ENCODE peak calls at places on chromosome 14, in seven cellular contexts. One of them, this sample, is unnamed.
A peak's percentile ranks its signal among the peaks of the same experiment; 100 is the strongest.

GRCh38 chr14:92513966-92514843 is 624 bp downstream of the RIN3 start:
- DNase-seq in HepG2: peak; percentile 36
- DNase-seq in HCT116: no peak
- DNase-seq in SK-N-SH: no peak
- DNase-seq in H1: no peak
- DNase-seq in K562: no peak
- DNase-seq in GM12878: no peak
- DNase-seq in this sample: no peak

GRCh38 chr14:104359969-104360442 is 219.6 kb upstream of the C14orf180 start:
- DNase-seq in HepG2: no peak
- DNase-seq in HCT116: no peak
- DNase-seq in SK-N-SH: peak; percentile 24
- DNase-seq in H1: no peak
- DNase-seq in K562: no peak
- DNase-seq in GM12878: no peak
- DNase-seq in this sample: no peak

GRCh38 chr14:74979442-74980397 is 23.0 kb upstream of the EIF2B2 start:
- DNase-seq in HepG2: no peak
- DNase-seq in HCT116: no peak
- DNase-seq in SK-N-SH: peak; percentile 72
- DNase-seq in H1: no peak
- DNase-seq in K562: no peak
- DNase-seq in GM12878: no peak
- DNase-seq in this sample: peak; percentile 32

GRCh38 chr14:85534435-85534834 is 4.5 kb downstream of the FLRT2 start:
- DNase-seq in HepG2: no peak
- DNase-seq in HCT116: no peak
- DNase-seq in SK-N-SH: no peak
- DNase-seq in H1: no peak
- DNase-seq in K562: no peak
- DNase-seq in GM12878: no peak
- DNase-seq in this sample: no peak

GRCh38 chr14:54782803-54783659 is 119.6 kb downstream of the GCH1 start:
- DNase-seq in HepG2: peak; percentile 11
- DNase-seq in HCT116: no peak
- DNase-seq in SK-N-SH: no peak
- DNase-seq in H1: no peak
- DNase-seq in K562: no peak
- DNase-seq in GM12878: no peak
- DNase-seq in this sample: no peak

GRCh38 chr14:103483600-103483999 is 39.0 kb downstream of the CKB start:
- DNase-seq in HepG2: no peak
- DNase-seq in HCT116: no peak
- DNase-seq in SK-N-SH: no peak
- DNase-seq in H1: no peak
- DNase-seq in K562: no peak
- DNase-seq in GM12878: no peak
- DNase-seq in this sample: no peak

GRCh38 chr14:55249423-55249822 is 21.8 kb upstream of the FBXO34 start:
- DNase-seq in HepG2: no peak
- DNase-seq in HCT116: no peak
- DNase-seq in SK-N-SH: no peak
- DNase-seq in H1: no peak
- DNase-seq in K562: peak; percentile 28
- DNase-seq in GM12878: no peak
- DNase-seq in this sample: no peak

GRCh38 chr14:20632448-20632830 is 9.1 kb downstream of the OR6S1 start:
- DNase-seq in HepG2: no peak
- DNase-seq in HCT116: no peak
- DNase-seq in SK-N-SH: no peak
- DNase-seq in H1: no peak
- DNase-seq in K562: no peak
- DNase-seq in GM12878: no peak
- DNase-seq in this sample: no peak

GRCh38 chr14:81478446-81478845 is 55.2 kb downstream of the SEL1L start:
- DNase-seq in HepG2: no peak
- DNase-seq in HCT116: no peak
- DNase-seq in SK-N-SH: no peak
- DNase-seq in H1: no peak
- DNase-seq in K562: no peak
- DNase-seq in GM12878: no peak
- DNase-seq in this sample: no peak

GRCh38 chr14:22163051-22163450 is 426.0 kb downstream of the DAD1 start:
- DNase-seq in HepG2: peak; percentile 43
- DNase-seq in HCT116: no peak
- DNase-seq in SK-N-SH: no peak
- DNase-seq in H1: no peak
- DNase-seq in K562: no peak
- DNase-seq in GM12878: no peak
- DNase-seq in this sample: no peak

GRCh38 chr14:100103261-100104005 is 38.2 kb downstream of the EVL start:
- DNase-seq in HepG2: no peak
- DNase-seq in HCT116: no peak
- DNase-seq in SK-N-SH: no peak
- DNase-seq in H1: no peak
- DNase-seq in K562: no peak
- DNase-seq in GM12878: no peak
- DNase-seq in this sample: no peak

GRCh38 chr14:36655571-36655962 is 6.1 kb upstream of the PAX9 start:
- DNase-seq in HepG2: no peak
- DNase-seq in HCT116: no peak
- DNase-seq in SK-N-SH: no peak
- DNase-seq in H1: no peak
- DNase-seq in K562: no peak
- DNase-seq in GM12878: no peak
- DNase-seq in this sample: no peak

GRCh38 chr14:74586681-74587362 is 25.2 kb downstream of the LTBP2 start:
- DNase-seq in HepG2: no peak
- DNase-seq in HCT116: no peak
- DNase-seq in SK-N-SH: no peak
- DNase-seq in H1: no peak
- DNase-seq in K562: no peak
- DNase-seq in GM12878: no peak
- DNase-seq in this sample: no peak

GRCh38 chr14:105180598-105181528 is at the start of gene NUDT14:
- DNase-seq in HepG2: no peak
- DNase-seq in HCT116: peak; percentile 46
- DNase-seq in SK-N-SH: peak; percentile 96
- DNase-seq in H1: no peak
- DNase-seq in K562: peak; percentile 91
- DNase-seq in GM12878: no peak
- DNase-seq in this sample: peak; percentile 99

GRCh38 chr14:59251811-59252771 is 63.6 kb downstream of the DAAM1 start:
- DNase-seq in HepG2: no peak
- DNase-seq in HCT116: no peak
- DNase-seq in SK-N-SH: no peak
- DNase-seq in H1: no peak
- DNase-seq in K562: no peak
- DNase-seq in GM12878: no peak
- DNase-seq in this sample: no peak

GRCh38 chr14:20539906-20540305 is 20.9 kb downstream of the RNASE9 start:
- DNase-seq in HepG2: no peak
- DNase-seq in HCT116: no peak
- DNase-seq in SK-N-SH: peak; percentile 53
- DNase-seq in H1: no peak
- DNase-seq in K562: no peak
- DNase-seq in GM12878: no peak
- DNase-seq in this sample: no peak

GRCh38 chr14:74085828-74086227 is 1.1 kb downstream of the LIN52 start:
- DNase-seq in HepG2: no peak
- DNase-seq in HCT116: no peak
- DNase-seq in SK-N-SH: no peak
- DNase-seq in H1: no peak
- DNase-seq in K562: no peak
- DNase-seq in GM12878: peak; percentile 52
- DNase-seq in this sample: no peak

GRCh38 chr14:86654558-86655184 is 1124.7 kb downstream of the FLRT2 start:
- DNase-seq in HepG2: peak; percentile 34
- DNase-seq in HCT116: peak; percentile 0
- DNase-seq in SK-N-SH: peak; percentile 19
- DNase-seq in H1: no peak
- DNase-seq in K562: peak; percentile 9
- DNase-seq in GM12878: no peak
- DNase-seq in this sample: peak; percentile 85

GRCh38 chr14:86296173-86296572 is 766.2 kb downstream of the FLRT2 start:
- DNase-seq in HepG2: no peak
- DNase-seq in HCT116: no peak
- DNase-seq in SK-N-SH: no peak
- DNase-seq in H1: no peak
- DNase-seq in K562: no peak
- DNase-seq in GM12878: no peak
- DNase-seq in this sample: no peak

GRCh38 chr14:53999061-53999488 is 42.5 kb upstream of the BMP4 start:
- DNase-seq in HepG2: peak; percentile 68
- DNase-seq in HCT116: no peak
- DNase-seq in SK-N-SH: no peak
- DNase-seq in H1: no peak
- DNase-seq in K562: no peak
- DNase-seq in GM12878: no peak
- DNase-seq in this sample: peak; percentile 51

GRCh38 chr14:59161571-59162175 is 26.8 kb upstream of the DAAM1 start:
- DNase-seq in HepG2: peak; percentile 94
- DNase-seq in HCT116: peak; percentile 10
- DNase-seq in SK-N-SH: no peak
- DNase-seq in H1: no peak
- DNase-seq in K562: no peak
- DNase-seq in GM12878: no peak
- DNase-seq in this sample: no peak

GRCh38 chr14:100031506-100032281 is 33.5 kb upstream of the EVL start:
- DNase-seq in HepG2: no peak
- DNase-seq in HCT116: peak; percentile 71
- DNase-seq in SK-N-SH: no peak
- DNase-seq in H1: no peak
- DNase-seq in K562: no peak
- DNase-seq in GM12878: no peak
- DNase-seq in this sample: no peak

GRCh38 chr14:104130974-104131651 is 7.3 kb upstream of the KIF26A start:
- DNase-seq in HepG2: peak; percentile 23
- DNase-seq in HCT116: no peak
- DNase-seq in SK-N-SH: peak; percentile 87
- DNase-seq in H1: no peak
- DNase-seq in K562: no peak
- DNase-seq in GM12878: no peak
- DNase-seq in this sample: peak; percentile 96

GRCh38 chr14:71475916-71476315 is 456.3 kb upstream of the RGS6 start:
- DNase-seq in HepG2: no peak
- DNase-seq in HCT116: no peak
- DNase-seq in SK-N-SH: no peak
- DNase-seq in H1: no peak
- DNase-seq in K562: no peak
- DNase-seq in GM12878: no peak
- DNase-seq in this sample: no peak

GRCh38 chr14:32078030-32078793 is 1.1 kb downstream of the ARHGAP5 start:
- DNase-seq in HepG2: peak; percentile 70
- DNase-seq in HCT116: no peak
- DNase-seq in SK-N-SH: peak; percentile 46
- DNase-seq in H1: no peak
- DNase-seq in K562: peak; percentile 31
- DNase-seq in GM12878: no peak
- DNase-seq in this sample: peak; percentile 74

GRCh38 chr14:60642270-60642789 is 6.9 kb downstream of the SIX1 start:
- DNase-seq in HepG2: no peak
- DNase-seq in HCT116: no peak
- DNase-seq in SK-N-SH: peak; percentile 43
- DNase-seq in H1: no peak
- DNase-seq in K562: no peak
- DNase-seq in GM12878: no peak
- DNase-seq in this sample: no peak
- TF ChIP-seq JUND in HepG2: no peak
- TF ChIP-seq JUND in HCT116: no peak
- TF ChIP-seq JUND in SK-N-SH: no peak
- TF ChIP-seq JUND in H1: no peak
- TF ChIP-seq JUND in K562: no peak
- TF ChIP-seq JUND in GM12878: no peak
- TF ChIP-seq JUND in this sample: no peak

GRCh38 chr14:64196668-64197411 is 97.3 kb downstream of the ESR2 start:
- DNase-seq in HepG2: no peak
- DNase-seq in HCT116: no peak
- DNase-seq in SK-N-SH: peak; percentile 79
- DNase-seq in H1: no peak
- DNase-seq in K562: no peak
- DNase-seq in GM12878: no peak
- DNase-seq in this sample: no peak
- TF ChIP-seq JUND in HepG2: no peak
- TF ChIP-seq JUND in HCT116: no peak
- TF ChIP-seq JUND in SK-N-SH: no peak
- TF ChIP-seq JUND in H1: no peak
- TF ChIP-seq JUND in K562: no peak
- TF ChIP-seq JUND in GM12878: no peak
- TF ChIP-seq JUND in this sample: no peak

DNA sequence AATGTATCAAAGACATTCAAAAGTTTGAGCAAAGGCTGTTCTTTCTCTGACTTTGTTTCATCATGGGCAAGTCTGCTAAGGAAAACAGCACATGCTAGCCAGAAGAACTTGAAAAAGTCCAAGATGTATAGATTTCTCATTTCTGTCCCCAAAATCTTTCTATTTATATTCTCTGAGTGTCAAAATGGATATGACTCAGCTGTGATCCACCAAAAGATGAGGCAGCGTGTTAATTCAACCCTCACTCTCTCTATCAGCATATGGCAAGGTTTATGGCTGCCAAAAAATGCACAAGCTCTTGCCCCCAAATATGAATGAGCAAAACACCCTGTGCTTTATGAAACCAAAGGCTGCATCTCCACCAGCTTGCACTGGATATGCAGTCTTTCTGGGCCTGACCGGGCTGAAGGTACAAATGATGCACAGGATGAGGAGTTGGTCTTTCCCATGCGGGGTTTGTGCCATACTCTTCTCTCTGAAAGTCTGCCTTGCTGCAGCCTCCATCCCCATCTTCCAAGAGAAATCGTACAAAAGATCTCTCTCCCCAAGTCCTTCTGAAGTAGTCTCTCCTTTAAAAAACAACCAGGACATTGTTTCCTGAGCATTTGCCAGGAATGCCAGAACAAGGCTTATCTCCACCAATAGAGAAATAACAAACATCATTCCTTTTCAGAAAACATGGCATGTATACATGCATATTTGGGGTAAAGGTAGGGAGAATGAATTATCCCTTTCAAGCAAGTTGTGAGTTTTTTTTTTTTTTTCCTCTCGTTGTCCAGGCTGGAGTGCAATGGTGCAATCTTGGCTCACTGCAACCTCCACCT is 203.4 kb downstream of the TMX1 start:
- DNase-seq in HepG2: no peak
- DNase-seq in HCT116: no peak
- DNase-seq in SK-N-SH: no peak
- DNase-seq in H1: no peak
- DNase-seq in K562: no peak
- DNase-seq in GM12878: no peak
- DNase-seq in this sample: no peak
- TF ChIP-seq JUND in HepG2: no peak
- TF ChIP-seq JUND in HCT116: no peak
- TF ChIP-seq JUND in SK-N-SH: no peak
- TF ChIP-seq JUND in H1: no peak
- TF ChIP-seq JUND in K562: no peak
- TF ChIP-seq JUND in GM12878: no peak
- TF ChIP-seq JUND in this sample: no peak

DNA sequence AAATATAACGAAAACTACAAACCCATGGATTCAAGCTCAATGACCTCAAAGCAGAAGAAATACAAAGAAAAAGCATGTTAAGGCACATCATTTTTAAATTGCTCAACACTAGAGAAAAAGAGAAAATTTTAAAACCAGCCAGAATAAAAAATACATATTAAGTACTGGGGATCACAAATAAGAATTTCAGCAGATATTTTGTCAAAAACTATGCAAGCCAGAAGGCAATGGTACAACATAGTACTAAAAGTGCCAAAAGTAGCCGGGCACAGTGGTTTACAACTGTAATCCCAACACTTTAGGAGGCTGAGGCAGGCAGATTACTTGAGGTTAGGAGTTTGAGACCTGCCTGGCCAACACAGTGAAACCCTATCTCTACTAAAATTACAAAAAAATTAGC is 10.2 kb downstream of the SGPP1 start:
- DNase-seq in HepG2: no peak
- DNase-seq in HCT116: peak; percentile 26
- DNase-seq in SK-N-SH: peak; percentile 22
- DNase-seq in H1: no peak
- DNase-seq in K562: no peak
- DNase-seq in GM12878: no peak
- DNase-seq in this sample: no peak
- TF ChIP-seq JUND in HepG2: no peak
- TF ChIP-seq JUND in HCT116: no peak
- TF ChIP-seq JUND in SK-N-SH: no peak
- TF ChIP-seq JUND in H1: no peak
- TF ChIP-seq JUND in K562: no peak
- TF ChIP-seq JUND in GM12878: no peak
- TF ChIP-seq JUND in this sample: no peak

This sample was measured in T47D.